ENCODE peak calls at places on chromosomes 13 and 19, in five cellular contexts. Z is AG09319; D is CD8-positive, alpha-beta T cell; A is cardiac fibroblast; Y is mesothelial cell of epicardium. N is an unnamed sample.

GRCh38 chr13:64709079-64709478 is 2521.1 kb downstream of the PCDH9 start:
- DNase-seq in D (no peak), Z (no peak), Y (no peak), A (no peak), N (peak; percentile 21)

GRCh38 chr19:4194353-4194752 is 11.9 kb downstream of the ANKRD24 start:
- DNase-seq in Y (no peak), A (no peak), Z (no peak), D (no peak), N (no peak)

GRCh38 chr19:41296323-41296935 is 13.5 kb upstream of the CCDC97 start:
- DNase-seq in A (no peak), Y (no peak), Z (no peak), D (no peak), N (no peak)

GRCh38 chr19:43574424-43575155 is 737 bp downstream of the XRCC1 start:
- DNase-seq in Z (no peak), D (no peak), A (peak; percentile 21), Y (no peak), N (no peak)

GRCh38 chr19:6744381-6745288 is 5.2 kb downstream of the TRIP10 start:
- DNase-seq in Z (peak; percentile 68), Y (peak; percentile 78), D (no peak), A (peak; percentile 92), N (peak; percentile 54)

GRCh38 chr13:74024856-74025255 is 109.3 kb downstream of the KLF12 start:
- DNase-seq in Z (no peak), D (no peak), Y (no peak), A (no peak), N (no peak)

GRCh38 chr19:40257096-40257517 is 28.0 kb downstream of the AKT2 start:
- DNase-seq in Y (no peak), Z (no peak), A (no peak), D (no peak), N (no peak)

GRCh38 chr19:4669723-4670480 is at the start of gene MYDGF:
- DNase-seq in Y (peak; percentile 90), D (peak; percentile 92), Z (peak; percentile 71), A (peak; percentile 93), N (peak; percentile 96)

GRCh38 chr19:35528218-35529038 is at the start of gene SBSN:
- DNase-seq in D (no peak), A (peak; percentile 79), Z (peak; percentile 28), Y (no peak), N (no peak)

GRCh38 chr19:802888-803561 is 5.8 kb downstream of the PTBP1 start:
- DNase-seq in A (peak; percentile 37), Z (no peak), D (no peak), Y (no peak), N (no peak)

GRCh38 chr13:89763011-89763410 is 1584.5 kb upstream of the MIR17HG start:
- DNase-seq in D (no peak), Y (no peak), A (no peak), Z (no peak), N (no peak)

GRCh38 chr19:48615145-48616040 is 517 bp upstream of the FAM83E start:
- DNase-seq in Y (no peak), A (no peak), Z (no peak), D (no peak), N (no peak)

GRCh38 chr13:25973085-25973484 is 78.7 kb downstream of the SHISA2 start:
- DNase-seq in A (no peak), Y (no peak), Z (no peak), D (no peak), N (peak; percentile 78)

GRCh38 chr13:60066206-60066605 is 97.5 kb downstream of the DIAPH3 start:
- DNase-seq in Z (no peak), A (no peak), D (no peak), Y (no peak), N (no peak)

GRCh38 chr19:10116085-10116865 is 3.4 kb downstream of the EIF3G start:
- DNase-seq in Z (no peak), A (no peak), D (no peak), Y (no peak), N (no peak)

GRCh38 chr19:39409207-39409885 is 2.7 kb downstream of the ZFP36 start:
- DNase-seq in D (peak; percentile 88), Y (peak; percentile 70), A (no peak), Z (no peak), N (peak; percentile 29)

GRCh38 chr13:94968040-94968756 is 255.9 kb upstream of the SOX21 start:
- DNase-seq in Y (no peak), A (peak; percentile 14), D (no peak), Z (no peak), N (peak; percentile 68)
- TF ChIP-seq CTCF in Y (no peak), A (no peak), D (no peak), Z (no peak), N (no peak)

DNA sequence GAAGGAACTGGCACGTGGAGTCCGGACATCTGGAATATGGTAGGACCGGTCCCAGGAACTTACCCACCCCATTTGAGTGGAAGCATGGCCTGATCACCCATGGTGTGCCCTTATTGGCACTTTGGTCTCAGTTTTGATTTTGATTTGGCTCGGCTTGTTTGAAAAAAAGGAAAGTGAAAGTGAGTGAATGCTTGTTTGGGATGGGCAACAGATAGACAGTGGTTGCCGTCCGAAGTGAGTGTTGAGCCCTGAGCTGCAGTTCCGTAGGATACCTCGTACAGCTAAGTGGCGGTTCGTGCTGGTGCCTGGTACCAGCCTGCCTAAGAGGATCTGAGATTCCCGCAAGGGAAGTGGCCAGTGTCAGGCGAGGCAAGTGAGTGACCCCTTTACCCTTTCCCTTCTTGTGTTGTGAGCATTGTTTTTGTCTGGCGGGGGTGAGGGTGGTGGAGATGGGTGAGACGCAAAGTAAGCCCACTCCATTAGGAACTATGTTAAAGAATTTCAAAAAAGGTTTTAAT is 605.8 kb downstream of the UQCRFS1 start:
- DNase-seq in Z (no peak), D (no peak), A (no peak), Y (no peak), N (no peak)
- TF ChIP-seq CTCF in Z (no peak), D (no peak), A (no peak), Y (no peak), N (no peak)

GRCh38 chr19:12840091-12841079 is 2.1 kb downstream of the MAST1 start:
- DNase-seq in Z (no peak), D (no peak), Y (peak; percentile 57), A (peak; percentile 74), N (peak; percentile 98)

GRCh38 chr19:12838893-12839656 is 760 bp downstream of the MAST1 start:
- DNase-seq in Z (no peak), Y (no peak), D (no peak), A (no peak), N (peak; percentile 47)

GRCh38 chr19:12836529-12836863 is 1.8 kb upstream of the MAST1 start:
- DNase-seq in D (no peak), Z (no peak), Y (no peak), A (no peak), N (no peak)

GRCh38 chr19:12837225-12837624 is 1.1 kb upstream of the MAST1 start:
- DNase-seq in D (no peak), Z (no peak), Y (no peak), A (no peak), N (no peak)

GRCh38 chr19:12838182-12838890 is at the start of gene MAST1:
- DNase-seq in Z (no peak), D (peak; percentile 59), Y (no peak), A (peak; percentile 29), N (peak; percentile 84)
- TF ChIP-seq CTCF in Z (peak; percentile 9), D (peak; percentile 34), Y (peak; percentile 29), A (no peak), N (peak; percentile 59)

GRCh38 chr13:86052141-86052540 is 252.9 kb upstream of the SLITRK6 start:
- DNase-seq in D (no peak), A (no peak), Z (no peak), Y (no peak), N (no peak)
- TF ChIP-seq CTCF in D (no peak), A (no peak), Z (no peak), Y (no peak), N (no peak)

GRCh38 chr19:33998739-33999345 is 173.5 kb upstream of the LSM14A start:
- DNase-seq in D (no peak), Y (no peak), Z (no peak), A (peak; percentile 29), N (no peak)
- TF ChIP-seq CTCF in D (peak; percentile 30), Y (peak; percentile 61), Z (peak; percentile 37), A (peak; percentile 31), N (peak; percentile 64)

DNA sequence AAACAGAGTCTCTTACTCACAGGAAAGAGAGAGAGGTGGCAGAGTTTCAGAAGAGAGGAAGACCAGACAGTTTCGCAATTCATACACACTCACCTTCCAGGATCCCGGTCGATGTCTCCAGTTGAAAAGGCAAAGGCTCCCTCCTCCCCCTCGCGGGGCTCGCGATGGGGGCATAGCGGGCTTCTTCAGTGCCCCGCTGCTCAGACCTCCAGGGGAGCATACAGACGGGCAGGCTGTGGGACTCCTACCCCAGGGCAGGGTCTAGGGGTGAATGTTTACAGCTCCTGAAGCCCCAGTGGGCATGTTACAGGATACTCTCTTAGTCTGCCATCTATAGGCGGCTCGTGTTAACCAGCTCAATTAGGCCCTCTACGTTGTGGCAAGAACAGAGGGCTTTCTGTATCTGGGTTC is 139.2 kb downstream of the SLITRK5 start:
- DNase-seq in D (no peak), Z (no peak), A (no peak), Y (no peak), N (peak; percentile 14)
- TF ChIP-seq CTCF in D (no peak), Z (no peak), A (no peak), Y (no peak), N (no peak)

DNA sequence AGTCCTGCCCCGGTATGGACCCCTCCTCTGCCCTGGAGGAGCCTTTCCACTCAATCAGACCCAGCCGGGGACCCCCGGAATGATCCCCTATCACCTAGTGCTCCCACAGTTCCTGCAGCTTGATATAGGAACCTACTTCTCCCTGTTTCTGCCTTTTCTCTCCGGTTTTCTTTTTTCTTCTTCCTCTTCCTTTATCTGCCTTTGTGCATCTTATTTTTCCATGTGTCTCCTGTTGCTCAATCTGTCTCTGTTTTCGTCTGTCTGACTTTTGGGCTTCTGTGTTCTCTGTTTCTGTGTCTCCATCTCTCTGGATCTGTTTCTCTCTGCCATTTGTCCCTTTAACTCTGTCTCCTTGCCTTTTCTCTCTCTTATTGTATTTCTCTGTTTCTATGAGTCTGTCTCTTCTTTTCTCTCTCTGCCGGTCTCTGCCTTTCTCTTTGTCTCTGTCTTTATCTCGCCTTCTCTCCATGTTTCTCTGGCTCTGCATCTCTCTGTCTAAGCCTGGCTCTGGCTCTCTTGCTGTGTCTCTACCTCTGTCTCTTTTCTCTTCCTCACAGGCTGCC is 10.0 kb downstream of the MEGF8 start:
- DNase-seq in A (no peak), Y (no peak), Z (no peak), D (no peak), N (no peak)
- TF ChIP-seq CTCF in A (no peak), Y (no peak), Z (no peak), D (no peak), N (no peak)

GRCh38 chr13:101784313-101784712 is 331.8 kb downstream of the ITGBL1 start:
- DNase-seq in Y (no peak), Z (no peak), D (no peak), A (no peak), N (no peak)

GRCh38 chr13:101783554-101783953 is 331.1 kb downstream of the ITGBL1 start:
- DNase-seq in Y (no peak), Z (no peak), A (no peak), D (no peak), N (no peak)

DNA sequence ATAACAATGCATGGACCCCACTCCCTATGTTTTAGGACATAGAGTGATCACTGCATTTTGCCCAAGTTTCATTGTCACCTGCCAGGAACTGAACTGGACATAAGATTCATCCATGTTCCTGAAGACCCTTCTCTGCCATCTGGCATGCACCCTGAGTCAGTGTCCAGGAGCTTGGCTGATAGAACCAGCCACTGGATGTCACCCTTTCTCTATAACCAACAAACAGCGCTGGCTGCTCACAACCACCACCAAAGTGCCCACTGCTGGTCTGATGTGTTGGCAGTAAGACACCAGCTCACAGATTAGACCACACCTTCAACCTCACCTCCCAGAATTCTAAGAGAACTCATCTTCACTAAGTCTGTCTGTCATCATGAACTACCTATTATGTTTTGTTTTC is 333.4 kb downstream of the ITGBL1 start:
- DNase-seq in D (no peak), Z (peak; percentile 4), A (peak; percentile 0), Y (no peak), N (peak; percentile 54)
- TF ChIP-seq CTCF in D (no peak), Z (peak; percentile 52), A (no peak), Y (no peak), N (no peak)

N was measured in glutamatergic neuron.